ENCODE peak calls at places on chromosome 18, in seven cellular contexts. A is ovary, U is GM12878, G is IMR-90, C is HCT116, B is prostate gland, P is NB4. D is an unnamed sample.
A peak's percentile ranks its signal among the peaks of the same experiment; 100 is the strongest.

GRCh38 chr18:67310826-67311225 is 205.7 kb downstream of the DSEL start:
- DNase-seq in G (peak; percentile 47), B (no peak), P (no peak), C (no peak), A (no peak), U (no peak), D (peak; percentile 2)

GRCh38 chr18:36045241-36045999 is 21.9 kb downstream of the RPRD1A start:
- DNase-seq in P (no peak), B (no peak), G (no peak), A (no peak), U (no peak), C (no peak), D (no peak)

GRCh38 chr18:36496022-36496421 is 198.5 kb downstream of the FHOD3 start:
- DNase-seq in P (no peak), C (no peak), A (no peak), G (no peak), B (no peak), U (no peak), D (no peak)

GRCh38 chr18:30730915-30731314 is 311.6 kb downstream of the DSC3 start:
- DNase-seq in A (no peak), U (no peak), G (no peak), P (no peak), C (no peak), B (no peak), D (no peak)

GRCh38 chr18:30139631-30140287 is 902.8 kb downstream of the DSC3 start:
- DNase-seq in C (no peak), P (no peak), G (no peak), A (no peak), B (no peak), U (no peak), D (no peak)

GRCh38 chr18:41745166-41746049 is 209.6 kb upstream of the PIK3C3 start:
- DNase-seq in U (no peak), P (peak; percentile 56), G (peak; percentile 6), A (no peak), B (peak; percentile 53), C (no peak), D (peak; percentile 19)

GRCh38 chr18:74589021-74589420 is 8.6 kb upstream of the ZNF407 start:
- DNase-seq in B (no peak), C (no peak), A (no peak), U (no peak), G (no peak), P (peak; percentile 63), D (no peak)

GRCh38 chr18:55781481-55781957 is 193.5 kb upstream of the TCF4 start:
- DNase-seq in C (no peak), P (peak; percentile 10), B (peak; percentile 12), G (peak; percentile 77), A (peak; percentile 37), U (no peak), D (no peak)

GRCh38 chr18:52341617-52342381 is 1.8 kb downstream of the DCC start:
- DNase-seq in B (no peak), U (no peak), P (no peak), C (no peak), A (no peak), G (no peak), D (no peak)

DNA sequence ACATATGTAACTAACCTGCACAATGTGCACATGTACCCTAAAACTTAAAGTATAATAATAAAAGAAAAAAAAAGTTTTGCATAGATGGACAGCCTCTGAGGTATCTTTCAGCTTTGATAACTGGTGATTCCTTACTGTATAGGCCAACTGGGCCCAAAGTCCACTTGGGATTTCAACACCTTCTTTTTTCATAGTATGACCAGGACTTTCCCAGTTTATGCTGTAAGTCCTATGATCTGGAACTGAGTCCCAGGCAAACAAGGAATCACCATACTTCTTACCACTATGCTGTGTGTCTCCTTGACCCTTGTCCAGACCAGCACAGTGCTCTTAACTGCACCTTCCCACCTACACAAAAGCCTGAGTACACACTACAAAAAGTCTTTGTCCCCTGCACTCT is 205.1 kb upstream of the RBBP8 start:
- DNase-seq in U (no peak), G (no peak), A (no peak), C (no peak), B (no peak), P (no peak), D (no peak)
- TF ChIP-seq POLR2A in U (no peak), G (no peak), A (no peak), C (no peak), B (no peak), P (no peak), D (no peak)

GRCh38 chr18:75854808-75855207 is 427.3 kb upstream of the SMIM21 start:
- DNase-seq in B (no peak), G (no peak), A (no peak), C (no peak), U (no peak), P (no peak), D (no peak)

GRCh38 chr18:75859533-75859932 is 432.0 kb upstream of the SMIM21 start:
- DNase-seq in B (no peak), P (no peak), A (no peak), C (no peak), U (no peak), G (no peak), D (no peak)

GRCh38 chr18:75857558-75857957 is 430.1 kb upstream of the SMIM21 start:
- DNase-seq in C (no peak), P (no peak), U (no peak), G (no peak), B (no peak), A (no peak), D (no peak)

GRCh38 chr18:75860166-75860565 is 432.7 kb upstream of the SMIM21 start:
- DNase-seq in P (no peak), B (no peak), U (no peak), C (no peak), G (no peak), A (no peak), D (no peak)

DNA sequence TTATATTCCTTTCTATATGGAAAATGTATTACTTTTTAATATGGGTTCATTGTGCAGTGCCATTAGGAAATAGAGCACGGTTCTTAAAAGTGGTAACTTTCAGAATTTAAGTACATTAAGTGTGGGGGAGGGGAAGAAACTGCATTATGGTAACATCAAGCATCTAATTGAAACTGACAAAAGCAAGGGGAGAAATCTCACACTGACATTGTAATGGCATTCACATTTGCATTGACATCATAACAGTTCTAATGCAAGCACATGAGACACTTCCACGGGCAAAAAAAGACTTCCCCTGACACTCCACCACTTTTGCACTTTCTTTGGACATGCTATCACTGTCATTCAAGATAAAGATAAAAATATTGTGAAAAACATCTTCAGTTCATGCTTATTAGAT is 431.3 kb upstream of the SMIM21 start:
- DNase-seq in U (no peak), P (no peak), G (no peak), C (no peak), A (no peak), B (no peak), D (no peak)
- TF ChIP-seq POLR2A in U (no peak), P (no peak), G (no peak), C (no peak), A (no peak), B (no peak), D (no peak)

DNA sequence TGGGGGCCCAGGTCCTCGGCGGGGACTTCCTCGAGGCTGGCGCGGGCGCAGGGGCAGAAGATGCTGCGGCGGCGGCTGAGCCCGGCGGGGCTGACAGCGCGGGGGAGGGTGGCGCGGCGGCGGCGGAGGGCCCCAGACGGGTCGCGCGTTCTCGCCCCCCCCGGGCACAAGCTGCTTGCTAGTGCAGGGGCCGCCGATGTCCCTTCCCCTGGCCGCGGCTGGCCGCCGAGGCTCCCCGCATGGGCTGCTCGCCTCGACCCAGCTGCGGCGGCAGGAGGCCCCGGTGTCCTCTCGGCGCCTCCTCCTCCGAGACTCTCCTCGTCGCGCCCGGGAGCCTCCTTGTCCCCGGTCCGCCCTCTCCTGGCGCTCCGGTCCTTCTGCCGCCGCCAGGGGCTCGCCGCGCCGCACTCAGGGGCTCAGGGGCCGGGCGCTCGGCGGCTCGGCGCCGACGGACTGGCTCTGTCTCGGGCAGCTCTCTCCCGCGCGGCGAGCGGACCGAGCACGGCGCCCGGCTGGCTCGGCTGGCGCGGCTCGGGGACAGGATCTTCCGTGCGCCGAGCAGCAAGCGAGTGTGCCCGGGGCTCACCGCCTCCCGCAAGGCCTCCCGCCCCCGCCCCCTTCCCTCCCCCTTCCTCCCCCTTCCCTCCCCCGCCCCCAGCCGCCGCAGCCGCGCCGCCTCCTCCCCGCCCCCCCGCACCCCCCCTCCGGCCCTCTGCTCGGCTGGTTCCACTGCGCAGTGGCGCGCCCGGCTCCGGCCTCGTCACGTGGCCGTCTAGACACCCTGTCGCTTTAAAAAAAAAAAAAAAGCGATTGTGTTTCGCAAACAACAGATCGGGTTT is 902 bp upstream of the SMAD7 start:
- DNase-seq in C (no peak), G (peak; percentile 86), A (peak; percentile 82), U (no peak), B (peak; percentile 85), P (peak; percentile 90), D (peak; percentile 68)
- TF ChIP-seq POLR2A in C (no peak), G (peak; percentile 80), A (peak; percentile 59), U (peak; percentile 86), B (peak; percentile 89), P (peak; percentile 34), D (peak; percentile 91)

DNA sequence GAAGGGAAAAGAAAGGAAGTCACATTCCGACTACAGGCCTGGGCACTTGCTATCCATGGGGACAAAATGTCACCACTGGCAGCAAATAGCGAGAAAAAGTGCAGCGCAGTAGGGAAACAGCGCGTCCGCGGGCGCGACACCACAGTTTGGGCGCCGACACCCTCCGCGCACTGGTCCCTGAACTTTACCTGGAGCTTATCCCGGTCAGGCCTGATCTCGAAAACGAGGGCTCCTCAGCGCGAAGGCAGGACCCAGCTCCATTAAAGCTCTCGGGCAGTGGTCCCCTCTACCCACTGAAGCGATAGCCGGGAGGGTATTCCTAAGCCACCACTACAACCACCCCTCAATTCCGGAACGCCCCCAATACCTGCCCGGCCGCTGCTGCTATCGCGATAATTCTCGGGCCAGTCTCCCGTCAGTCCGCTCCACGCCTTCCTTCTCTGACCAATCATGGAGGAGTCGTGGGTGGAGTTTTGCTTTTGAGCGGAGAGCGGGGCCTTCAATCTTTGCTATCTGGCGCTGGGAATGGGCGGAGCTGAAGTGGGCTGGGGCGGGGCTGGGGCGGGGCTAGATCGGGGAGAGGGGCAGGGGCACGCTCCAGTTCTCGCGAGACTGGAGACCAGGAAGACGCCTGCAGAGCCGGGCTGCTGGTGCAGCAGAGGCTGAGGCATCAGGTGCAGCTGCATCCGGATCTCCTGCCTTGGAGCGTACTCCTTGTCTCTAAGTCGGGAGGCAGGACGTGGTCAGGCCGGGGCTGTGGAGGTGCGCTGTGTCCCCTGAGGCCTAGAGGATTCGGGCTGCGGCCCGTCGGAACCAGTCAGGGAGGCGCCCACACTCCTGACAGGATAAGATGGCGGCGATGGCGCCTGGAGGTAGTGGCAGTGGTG is at the start of the genes PIGN and RELCH:
- DNase-seq in U (peak; percentile 92), A (peak; percentile 92), P (peak; percentile 98), G (peak; percentile 98), B (peak; percentile 99), C (peak; percentile 97), D (peak; percentile 76)
- TF ChIP-seq POLR2A in U (peak; percentile 98), A (peak; percentile 19), P (peak; percentile 80), G (peak; percentile 70), B (peak; percentile 70), C (peak; percentile 60), D (peak; percentile 84)